ENCODE peak calls at places on chromosomes 13 and 19, in eight cellular contexts. C is neuronal stem cell, Y is heart right ventricle, T is psoas muscle, U is heart left ventricle, R is left lung, W is cardiac muscle cell, I is keratinocyte. V is an unnamed sample. For H3K4me1, the result is how much of the 10 kb centered on the place peaks cover.

GRCh38 chr13:35964764-35965163 is 166.4 kb downstream of the DCLK1 start:
- DNase-seq in C (no peak), Y (no peak), T (no peak), U (no peak), R (no peak), W (peak), I (no peak), V (no peak)

GRCh38 chr19:54317108-54317964 is 4.4 kb upstream of the LILRA5 start:
- DNase-seq in C (no peak), Y (no peak), T (no peak), U (no peak), R (peak), W (no peak), I (no peak), V (no peak)

GRCh38 chr13:109789262-109789661 is 2.9 kb upstream of the IRS2 start:
- DNase-seq in C (no peak), Y (no peak), T (no peak), U (no peak), R (no peak), W (no peak), I (no peak), V (no peak)

GRCh38 chr19:33685541-33685940 is 63.8 kb downstream of the CHST8 start:
- DNase-seq in C (no peak), Y (no peak), T (no peak), U (no peak), R (no peak), W (no peak), I (no peak), V (no peak)

GRCh38 chr13:42170029-42170428 is 101.9 kb upstream of the AKAP11 start:
- DNase-seq in C (peak), Y (no peak), T (no peak), U (no peak), R (no peak), W (no peak), I (no peak), V (no peak)

GRCh38 chr19:19170053-19170945 is at the start of gene MEF2B:
- DNase-seq in C (peak), Y (peak), T (peak), U (peak), R (peak), W (peak), I (no peak), V (peak)

GRCh38 chr19:36528921-36529518 is 949 bp upstream of the ZNF260 start:
- DNase-seq in C (no peak), Y (no peak), T (no peak), U (no peak), R (no peak), W (no peak), I (no peak), V (no peak)

GRCh38 chr13:44165172-44165894 is 208.3 kb upstream of the SERP2 start:
- DNase-seq in C (no peak), Y (no peak), T (no peak), U (no peak), R (no peak), W (no peak), I (no peak), V (no peak)

GRCh38 chr19:11843741-11844140 is 4.8 kb upstream of the ZNF439 start:
- DNase-seq in C (no peak), Y (no peak), T (no peak), U (no peak), R (no peak), W (no peak), I (no peak), V (no peak)

GRCh38 chr13:78193853-78194252 is 275.2 kb upstream of the EDNRB start:
- DNase-seq in C (no peak), Y (no peak), T (no peak), U (no peak), R (no peak), W (no peak), I (no peak), V (no peak)

GRCh38 chr13:36432106-36432544 is at the start of gene CCNA1:
- DNase-seq in C (peak), Y (peak), T (peak), U (no peak), R (peak), W (peak), I (no peak), V (peak)

GRCh38 chr13:66635526-66635925 is 594.6 kb downstream of the PCDH9 start:
- DNase-seq in C (no peak), Y (no peak), T (no peak), U (no peak), R (no peak), W (peak), I (peak), V (no peak)

GRCh38 chr13:67383358-67383757 is 153.2 kb upstream of the PCDH9 start:
- DNase-seq in C (no peak), Y (no peak), T (no peak), U (no peak), R (no peak), W (peak), I (no peak), V (no peak)

GRCh38 chr13:27170521-27171243 is 929 bp downstream of the USP12 start:
- DNase-seq in C (peak), Y (peak), T (peak), U (no peak), R (peak), W (peak), I (no peak), V (peak)

GRCh38 chr19:48613852-48614435 is 932 bp downstream of the FAM83E start:
- DNase-seq in C (no peak), Y (no peak), T (no peak), U (no peak), R (no peak), W (no peak), I (no peak), V (no peak)

GRCh38 chr19:30253581-30253996 is 118.6 kb upstream of the ZNF536 start:
- DNase-seq in C (no peak), Y (no peak), T (no peak), U (no peak), R (no peak), W (no peak), I (no peak), V (no peak)

GRCh38 chr13:98273067-98273823 is 96.2 kb upstream of the RNF113B start:
- DNase-seq in C (no peak), Y (no peak), T (no peak), U (no peak), R (no peak), W (no peak), I (no peak), V (no peak)

GRCh38 chr13:94412870-94413269 is 66.6 kb downstream of the DCT start:
- DNase-seq in C (no peak), Y (no peak), T (no peak), U (no peak), R (no peak), W (no peak), I (no peak), V (no peak)

GRCh38 chr13:72208112-72208645 is 341.2 kb upstream of the DACH1 start:
- DNase-seq in C (no peak), Y (no peak), T (no peak), U (no peak), R (no peak), W (no peak), I (no peak), V (no peak)

GRCh38 chr13:32528358-32528757 is 10.2 kb downstream of the N4BP2L2 start:
- DNase-seq in C (no peak), Y (no peak), T (no peak), U (no peak), R (no peak), W (peak), I (no peak), V (no peak)

GRCh38 chr13:37701972-37702371 is 103.4 kb upstream of the POSTN start:
- DNase-seq in C (no peak), Y (no peak), T (no peak), U (peak), R (no peak), W (peak), I (no peak), V (no peak)

GRCh38 chr13:97600438-97601080 is 166.6 kb downstream of the RAP2A start:
- DNase-seq in C (no peak), Y (no peak), T (no peak), U (no peak), R (no peak), W (peak), I (peak), V (no peak)

GRCh38 chr13:35144496-35144895 is 202.4 kb downstream of the NBEA start:
- DNase-seq in C (no peak), Y (no peak), T (no peak), U (no peak), R (no peak), W (peak), I (no peak), V (no peak)

GRCh38 chr13:74883834-74884233 is 598.1 kb downstream of the TBC1D4 start:
- DNase-seq in C (no peak), Y (no peak), T (no peak), U (no peak), R (no peak), W (peak), I (no peak), V (no peak)

GRCh38 chr19:2123682-2124387 is 27.1 kb downstream of the IZUMO4 start:
- DNase-seq in C (peak), Y (no peak), T (no peak), U (no peak), R (no peak), W (peak), I (no peak), V (no peak)

GRCh38 chr13:74067818-74068217 is 66.4 kb downstream of the KLF12 start:
- DNase-seq in C (no peak), Y (no peak), T (no peak), U (no peak), R (no peak), W (no peak), I (no peak), V (no peak)

GRCh38 chr13:46908511-46908910 is 11.7 kb upstream of the HTR2A start:
- DNase-seq in C (no peak), Y (no peak), T (no peak), U (no peak), R (no peak), W (peak), I (no peak), V (no peak)

GRCh38 chr19:2365201-2365970 is 5.3 kb downstream of the TMPRSS9 start:
- DNase-seq in C (no peak), Y (no peak), T (no peak), U (no peak), R (peak), W (no peak), I (no peak), V (no peak)

GRCh38 chr19:18007605-18007938 is 398 bp upstream of the ARRDC2 start:
- DNase-seq in C (no peak), Y (no peak), T (no peak), U (no peak), R (no peak), W (no peak), I (no peak), V (no peak)

GRCh38 chr13:21986602-21987001 is 315.7 kb downstream of the FGF9 start:
- DNase-seq in C (no peak), Y (peak), T (peak), U (peak), R (peak), W (peak), I (no peak), V (peak)

GRCh38 chr19:51030631-51031030 is 4.2 kb downstream of the KLK12 start:
- DNase-seq in C (no peak), Y (no peak), T (no peak), U (no peak), R (no peak), W (no peak), I (no peak), V (peak)

GRCh38 chr13:99072356-99072755 is 94.5 kb upstream of the DOCK9 start:
- DNase-seq in C (no peak), Y (no peak), T (no peak), U (no peak), R (no peak), W (no peak), I (no peak), V (no peak)

GRCh38 chr19:35247526-35248309 is 1.1 kb upstream of the LSR start:
- DNase-seq in C (peak), Y (no peak), T (peak), U (peak), R (peak), W (no peak), I (no peak), V (no peak)

GRCh38 chr13:31167490-31167889 is 5.8 kb upstream of the HSPH1 start:
- DNase-seq in C (no peak), Y (no peak), T (no peak), U (no peak), R (no peak), W (no peak), I (no peak), V (no peak)

GRCh38 chr19:38105574-38105973 is 118.4 kb downstream of the DPF1 start:
- DNase-seq in C (no peak), Y (no peak), T (no peak), U (no peak), R (no peak), W (no peak), I (no peak), V (no peak)

GRCh38 chr19:38101723-38102122 is 122.3 kb downstream of the DPF1 start:
- DNase-seq in C (no peak), Y (no peak), T (no peak), U (no peak), R (peak), W (no peak), I (no peak), V (no peak)

GRCh38 chr19:38099966-38100365 is 124.1 kb downstream of the DPF1 start:
- DNase-seq in C (no peak), Y (no peak), T (no peak), U (no peak), R (peak), W (no peak), I (no peak), V (no peak)

GRCh38 chr19:38095411-38096308 is 128.4 kb downstream of the DPF1 start:
- DNase-seq in C (peak), Y (peak), T (peak), U (peak), R (no peak), W (peak), I (peak), V (peak)

GRCh38 chr19:38100589-38100988 is 123.4 kb downstream of the DPF1 start:
- DNase-seq in C (no peak), Y (no peak), T (no peak), U (no peak), R (no peak), W (no peak), I (no peak), V (no peak)
- H3K27ac ChIP-seq in C (no peak), Y (no peak), T (no peak), U (no peak), R (no peak), W (no peak), I (no peak), V (no peak)

GRCh38 chr19:42247631-42248199 is 5.3 kb upstream of the GSK3A start:
- DNase-seq in C (no peak), Y (no peak), T (no peak), U (no peak), R (no peak), W (no peak), I (no peak), V (no peak)
- H3K4me1 ChIP-seq in C (under half), Y (half or more), T (under half), U (under half), R (under half), W (under half), I (under half), V (under half)

GRCh38 chr13:25973085-25973484 is 78.7 kb downstream of the SHISA2 start:
- DNase-seq in C (no peak), Y (no peak), T (peak), U (no peak), R (no peak), W (no peak), I (no peak), V (no peak)
- H3K27ac ChIP-seq in C (peak), Y (no peak), T (peak), U (no peak), R (no peak), W (peak), I (no peak), V (no peak)

GRCh38 chr19:28213476-28214082 is 999.4 kb downstream of the UQCRFS1 start:
- DNase-seq in C (no peak), Y (no peak), T (no peak), U (no peak), R (no peak), W (no peak), I (no peak), V (no peak)

GRCh38 chr19:28207244-28207643 is 1005.7 kb downstream of the UQCRFS1 start:
- DNase-seq in C (no peak), Y (no peak), T (no peak), U (no peak), R (no peak), W (no peak), I (no peak), V (no peak)

DNA sequence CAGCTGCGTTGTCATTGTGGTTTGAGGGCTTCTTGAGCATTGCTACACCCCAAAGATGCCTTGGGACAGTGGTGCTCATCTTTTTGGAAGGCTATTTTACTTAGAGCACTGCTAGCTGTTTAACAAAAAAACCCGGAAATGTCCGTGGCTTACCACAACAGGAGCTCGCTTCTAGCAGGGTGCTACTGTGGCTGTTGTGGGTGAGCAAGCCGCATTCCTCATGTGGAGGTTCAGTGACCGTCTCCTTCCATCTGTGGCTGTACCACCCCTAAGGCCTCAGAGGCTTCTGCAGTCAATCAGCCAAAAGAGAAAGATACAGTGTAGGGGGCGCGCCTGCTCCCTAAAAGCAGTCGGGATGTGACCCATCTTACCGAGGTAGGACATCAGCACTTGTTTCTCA is 1004.2 kb downstream of the UQCRFS1 start:
- DNase-seq in C (no peak), Y (no peak), T (no peak), U (no peak), R (no peak), W (no peak), I (no peak), V (no peak)
- H3K4me1 ChIP-seq in C (under half), Y (under half), T (under half), U (under half), R (under half), W (under half), I (under half), V (under half)